ENCODE peak calls at places on chromosomes 7 and 10, in five cellular contexts. P is fibroblast of lung, T is neural progenitor cell, S is IMR-90, L is MM.1S. Y is an unnamed sample.

GRCh38 chr10:34213193-34213804 is 601.8 kb downstream of the PARD3 start:
- DNase-seq in P (no peak), T (no peak), S (no peak), L (no peak), Y (no peak)

GRCh38 chr7:1741751-1742554 is 71.9 kb downstream of the ELFN1 start:
- DNase-seq in P (no peak), T (no peak), S (no peak), L (peak; percentile 62), Y (no peak)

GRCh38 chr7:30352169-30352568 is 67.8 kb downstream of the ZNRF2 start:
- DNase-seq in P (no peak), T (no peak), S (no peak), L (no peak), Y (no peak)

GRCh38 chr10:92328999-92329398 is 38.0 kb downstream of the MARCHF5 start:
- DNase-seq in P (no peak), T (no peak), S (no peak), L (no peak), Y (no peak)

GRCh38 chr7:155371884-155372781 is 74.5 kb downstream of the INSIG1 start:
- DNase-seq in P (no peak), T (peak; percentile 38), S (no peak), L (peak; percentile 36), Y (no peak)

GRCh38 chr10:4453950-4454349 is 372.1 kb upstream of the AKR1E2 start:
- DNase-seq in P (no peak), T (no peak), S (no peak), L (no peak), Y (no peak)

GRCh38 chr10:62627985-62628384 is 176.5 kb upstream of the ADO start:
- DNase-seq in P (peak; percentile 15), T (no peak), S (peak; percentile 45), L (no peak), Y (no peak)

GRCh38 chr10:100131571-100131970 is 49.9 kb upstream of the CPN1 start:
- DNase-seq in P (no peak), T (no peak), S (no peak), L (no peak), Y (no peak)

GRCh38 chr10:125816548-125816947 is 6.5 kb downstream of the UROS start:
- DNase-seq in P (no peak), T (no peak), S (no peak), L (no peak), Y (no peak)

GRCh38 chr7:137949416-137950262 is 52.2 kb downstream of the CREB3L2 start:
- DNase-seq in P (no peak), T (no peak), S (no peak), L (no peak), Y (no peak)
- H3K4me2 ChIP-seq in P (no peak overlapping the region), T (no peak overlapping the region), S (no peak overlapping the region), L (no peak overlapping the region), Y (no peak overlapping the region)

GRCh38 chr10:22244001-22244400 is 26.2 kb upstream of the EBLN1 start:
- DNase-seq in P (no peak), T (no peak), S (no peak), L (no peak), Y (peak; percentile 10)
- TF ChIP-seq CTCF in P (no peak), T (peak; percentile 21), S (no peak), L (no peak), Y (no peak)

GRCh38 chr10:113067516-113067915 is 117.5 kb downstream of the TCF7L2 start:
- DNase-seq in P (no peak), T (no peak), S (no peak), L (no peak), Y (no peak)
- H3K4me1 ChIP-seq in P (no peaks in the 10 kb centered on the region), T (peaks cover 21% of the 10 kb centered on the region), S (peaks cover 16% of the 10 kb centered on the region), L (no peaks in the 10 kb centered on the region), Y (no peaks in the 10 kb centered on the region)

GRCh38 chr7:46003896-46004875 is 83.1 kb upstream of the IGFBP3 start:
- DNase-seq in P (peak; percentile 68), T (no peak), S (peak; percentile 97), L (peak; percentile 80), Y (no peak)
- H3K4me2 ChIP-seq in P (no peak overlapping the region), T (no peak overlapping the region), S (no peak overlapping the region), L (peak overlapping the region; percentile 61), Y (no peak overlapping the region)

GRCh38 chr10:36504752-36505151 is 620.6 kb upstream of the ANKRD30A start:
- DNase-seq in P (no peak), T (no peak), S (no peak), L (no peak), Y (no peak)
- TF ChIP-seq CTCF in P (no peak), T (no peak), S (no peak), L (no peak), Y (no peak)

DNA sequence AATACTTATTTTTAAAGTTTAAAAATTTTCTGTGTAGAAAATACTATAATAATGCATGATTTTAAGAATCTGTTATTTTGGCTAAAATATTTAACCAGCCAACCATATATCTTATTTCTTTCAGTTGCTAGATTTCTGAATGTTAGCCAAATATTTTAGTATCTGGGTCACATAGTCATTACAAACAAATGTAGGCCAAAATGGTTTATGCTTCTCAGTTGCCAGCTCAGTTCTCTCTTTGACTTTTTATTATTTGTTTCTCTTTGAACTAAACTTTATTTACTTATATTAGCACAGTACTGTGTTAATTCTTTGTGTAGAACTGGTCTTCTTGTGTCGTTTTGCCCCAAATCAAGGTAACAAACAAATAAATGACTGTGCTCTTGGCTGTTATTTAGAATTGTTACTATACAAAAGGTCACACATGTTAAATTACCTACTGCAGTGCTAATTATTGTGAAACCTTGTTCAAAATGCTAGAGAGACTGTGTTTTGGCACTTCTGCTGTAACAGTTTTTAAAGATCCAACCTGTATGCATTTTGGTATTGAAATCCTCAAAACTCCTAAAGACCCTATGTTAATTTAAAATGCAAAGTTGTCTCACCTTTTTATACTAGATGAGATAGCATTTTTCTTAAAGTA is 39.8 kb downstream of the ZEB1 start:
- DNase-seq in P (peak; percentile 62), T (no peak), S (peak; percentile 52), L (no peak), Y (no peak)
- H3K4me1 ChIP-seq in P (peaks cover 3% of the 10 kb centered on the region), T (no peaks in the 10 kb centered on the region), S (peaks cover 4% of the 10 kb centered on the region), L (no peaks in the 10 kb centered on the region), Y (no peaks in the 10 kb centered on the region)